ENCODE peak calls at places on chromosomes 11 and 22, in ten cellular contexts. H, U, C, G, Y, Q, W, Z, R and F are unnamed samples.

GRCh38 chr11:48013269-48013901 is 33.0 kb downstream of the PTPRJ start:
- DNase-seq in H (no peak), U (peak), C (no peak), G (peak), Y (peak), Q (no peak), W (peak), Z (no peak), R (no peak), F (peak)

GRCh38 chr11:35083181-35084061 is 55.5 kb upstream of the CD44 start:
- DNase-seq in H (peak), U (peak), C (peak), G (peak), Y (peak), Q (peak), W (peak), Z (peak), R (no peak), F (peak)

GRCh38 chr11:72015511-72016061 is 16.9 kb downstream of the IL18BP start:
- DNase-seq in H (no peak), U (peak), C (no peak), G (no peak), Y (peak), Q (no peak), W (no peak), Z (peak), R (peak), F (no peak)

GRCh38 chr22:35601743-35602633 is 15.1 kb downstream of the MB start:
- DNase-seq in H (no peak), U (peak), C (no peak), G (no peak), Y (peak), Q (peak), W (no peak), Z (peak), R (no peak), F (no peak)

GRCh38 chr11:110507328-110507727 is 77.6 kb downstream of the FDX1 start:
- DNase-seq in H (no peak), U (no peak), C (no peak), G (no peak), Y (no peak), Q (no peak), W (no peak), Z (no peak), R (no peak), F (no peak)

GRCh38 chr11:65575568-65576231 is at the start of gene EHBP1L1:
- DNase-seq in H (no peak), U (peak), C (no peak), G (peak), Y (peak), Q (peak), W (peak), Z (peak), R (peak), F (peak)

GRCh38 chr11:11966826-11967668 is 41.4 kb downstream of the DKK3 start:
- DNase-seq in H (no peak), U (no peak), C (no peak), G (peak), Y (peak), Q (peak), W (peak), Z (peak), R (peak), F (peak)

GRCh38 chr11:134452026-134452848 is 40.2 kb upstream of the B3GAT1 start:
- DNase-seq in H (no peak), U (no peak), C (no peak), G (no peak), Y (no peak), Q (no peak), W (no peak), Z (no peak), R (no peak), F (no peak)

GRCh38 chr22:35335936-35336781 is 36.5 kb downstream of the TOM1 start:
- DNase-seq in H (no peak), U (no peak), C (no peak), G (peak), Y (no peak), Q (no peak), W (peak), Z (no peak), R (no peak), F (no peak)

GRCh38 chr11:77147036-77147315 is 18.9 kb downstream of the MYO7A start:
- DNase-seq in H (no peak), U (no peak), C (no peak), G (no peak), Y (no peak), Q (no peak), W (no peak), Z (no peak), R (no peak), F (no peak)

GRCh38 chr11:133746663-133747306 is 98.5 kb downstream of the SPATA19 start:
- DNase-seq in H (no peak), U (no peak), C (no peak), G (no peak), Y (no peak), Q (no peak), W (no peak), Z (no peak), R (no peak), F (no peak)

GRCh38 chr11:133927690-133928627 is 28.8 kb downstream of the IGSF9B start:
- DNase-seq in H (no peak), U (peak), C (no peak), G (peak), Y (peak), Q (peak), W (peak), Z (peak), R (peak), F (peak)

GRCh38 chr11:25981998-25982397 is 349.9 kb upstream of the ANO3 start:
- DNase-seq in H (peak), U (peak), C (peak), G (no peak), Y (peak), Q (no peak), W (no peak), Z (peak), R (peak), F (peak)

GRCh38 chr11:33899383-33900037 is 7.6 kb upstream of the LMO2 start:
- DNase-seq in H (peak), U (peak), C (peak), G (peak), Y (peak), Q (peak), W (peak), Z (peak), R (no peak), F (peak)

GRCh38 chr11:44623716-44624491 is 58.4 kb downstream of the CD82 start:
- DNase-seq in H (peak), U (peak), C (no peak), G (no peak), Y (no peak), Q (peak), W (peak), Z (peak), R (no peak), F (no peak)

GRCh38 chr11:102220728-102221467 is 96.4 kb upstream of the BIRC3 start:
- DNase-seq in H (no peak), U (peak), C (no peak), G (no peak), Y (no peak), Q (no peak), W (no peak), Z (no peak), R (no peak), F (no peak)

GRCh38 chr22:37569009-37569920 is 9.0 kb downstream of the CDC42EP1 start:
- DNase-seq in H (no peak), U (no peak), C (no peak), G (no peak), Y (no peak), Q (no peak), W (peak), Z (no peak), R (peak), F (peak)

GRCh38 chr11:4140067-4140636 is 45.6 kb downstream of the RRM1 start:
- DNase-seq in H (no peak), U (no peak), C (no peak), G (no peak), Y (peak), Q (no peak), W (no peak), Z (no peak), R (no peak), F (no peak)

GRCh38 chr22:39457047-39457545 is 284 bp downstream of the MGAT3 start:
- DNase-seq in H (no peak), U (no peak), C (no peak), G (no peak), Y (no peak), Q (no peak), W (no peak), Z (no peak), R (no peak), F (no peak)
- H3K4me3 ChIP-seq in H (peak), U (no peak), C (no peak), G (peak), Y (peak), Q (peak), W (peak), Z (peak), R (no peak), F (no peak)

GRCh38 chr11:6845383-6845782 is at the start of gene OR10A5:
- DNase-seq in H (no peak), U (no peak), C (no peak), G (no peak), Y (no peak), Q (no peak), W (no peak), Z (no peak), R (no peak), F (no peak)
- H3K4me3 ChIP-seq in H (no peak), U (no peak), C (no peak), G (no peak), Y (no peak), Q (no peak), W (no peak), Z (no peak), R (no peak), F (no peak)

DNA sequence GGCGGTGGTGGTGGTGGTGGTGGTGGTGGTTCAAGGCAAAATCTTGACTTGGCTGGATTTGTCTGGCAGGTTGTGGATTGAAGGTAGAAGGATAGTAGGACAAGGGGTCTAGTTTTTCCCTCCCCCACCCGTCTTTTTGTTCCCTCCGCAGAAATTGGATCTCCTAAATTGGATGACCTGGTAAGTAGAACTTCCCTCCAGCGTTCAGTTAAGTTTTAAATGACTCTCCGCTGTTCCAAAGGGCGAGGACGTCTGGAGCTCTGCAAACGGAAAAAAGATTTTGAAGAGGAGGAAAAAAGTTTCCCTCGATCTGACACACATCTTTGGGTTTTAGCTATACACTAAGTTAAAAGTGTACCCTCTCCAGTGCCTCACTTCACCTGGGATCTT is 422 bp upstream of the LGR4 start:
- DNase-seq in H (no peak), U (no peak), C (no peak), G (no peak), Y (no peak), Q (no peak), W (no peak), Z (no peak), R (no peak), F (no peak)
- H3K4me3 ChIP-seq in H (peak), U (peak), C (peak), G (peak), Y (peak), Q (peak), W (peak), Z (no peak), R (peak), F (no peak)

GRCh38 chr11:130576146-130576545 is 127.7 kb downstream of the ADAMTS15 start:
- DNase-seq in H (no peak), U (no peak), C (no peak), G (no peak), Y (no peak), Q (no peak), W (no peak), Z (no peak), R (no peak), F (no peak)
- H3K4me3 ChIP-seq in H (no peak), U (no peak), C (no peak), G (no peak), Y (no peak), Q (no peak), W (no peak), Z (no peak), R (no peak), F (no peak)